ENCODE peak calls at places on chromosome 12, in six cellular contexts. N is iPS-NIHi11; F is progenitor cell of endocrine pancreas; G is islet precursor cell; W is activated CD8-positive, alpha-beta memory T cell treated with anti-CD3 and anti-CD28 coated beads, Interleukin-2, amount 50 U/mL, for 4 hours; J is AG09319. B is an unnamed sample.

GRCh38 chr12:31622038-31622437 is 31.1 kb upstream of the DENND5B start:
- DNase-seq in F (no peak), G (peak), N (no peak), W (no peak), J (no peak), B (no peak)

GRCh38 chr12:119180380-119181040 is 1.8 kb downstream of the HSPB8 start:
- DNase-seq in F (no peak), J (peak), W (no peak), G (peak), N (no peak), B (no peak)

GRCh38 chr12:41967668-41968649 is 176.7 kb downstream of the GXYLT1 start:
- DNase-seq in J (no peak), W (no peak), G (peak), F (no peak), N (peak), B (peak)

GRCh38 chr12:51115516-51115915 is 32.1 kb upstream of the CSRNP2 start:
- DNase-seq in G (no peak), J (no peak), W (no peak), F (no peak), N (no peak), B (no peak)

GRCh38 chr12:27497446-27497845 is 26.6 kb upstream of the PPFIBP1 start:
- DNase-seq in G (no peak), W (no peak), N (no peak), F (no peak), J (no peak), B (no peak)

GRCh38 chr12:85155791-85156190 is 119.6 kb downstream of the LRRIQ1 start:
- DNase-seq in W (no peak), F (no peak), J (no peak), N (no peak), G (no peak), B (no peak)

GRCh38 chr12:96240251-96240650 is 46.1 kb downstream of the ELK3 start:
- DNase-seq in J (no peak), N (no peak), F (no peak), W (no peak), G (no peak), B (no peak)

GRCh38 chr12:124512667-124513296 is 54.6 kb downstream of the NCOR2 start:
- DNase-seq in F (no peak), J (peak), G (peak), W (no peak), N (peak), B (peak)

GRCh38 chr12:116043673-116044072 is 233.8 kb downstream of the MED13L start:
- DNase-seq in N (no peak), J (no peak), W (no peak), G (no peak), F (no peak), B (no peak)

GRCh38 chr12:49892084-49892731 is 11.5 kb downstream of the FAIM2 start:
- DNase-seq in F (no peak), J (no peak), N (no peak), G (no peak), W (no peak), B (no peak)

GRCh38 chr12:32917094-32917611 is 20.6 kb upstream of the PKP2 start:
- DNase-seq in G (no peak), W (no peak), F (no peak), J (no peak), N (no peak), B (no peak)

GRCh38 chr12:100375023-100375737 is 18.3 kb downstream of the SLC17A8 start:
- DNase-seq in F (no peak), W (no peak), G (no peak), J (peak), N (no peak), B (peak)

GRCh38 chr12:53543539-53543938 is 36.3 kb upstream of the NPFF start:
- DNase-seq in N (peak), G (peak), W (peak), F (no peak), J (peak), B (peak)

GRCh38 chr12:120783197-120783596 is 57.6 kb downstream of the ACADS start:
- DNase-seq in N (no peak), G (no peak), W (no peak), J (no peak), F (no peak), B (no peak)

GRCh38 chr12:120713861-120714482 is 3.7 kb downstream of the UNC119B start:
- DNase-seq in J (peak), N (peak), F (peak), W (peak), G (peak), B (peak)

GRCh38 chr12:98126637-98127335 is 388.6 kb upstream of the TMPO start:
- DNase-seq in F (no peak), J (no peak), W (no peak), G (no peak), N (peak), B (no peak)

GRCh38 chr12:121893901-121894540 is 5.4 kb downstream of the PSMD9 start:
- DNase-seq in G (no peak), W (no peak), J (no peak), F (no peak), N (no peak), B (no peak)

GRCh38 chr12:65495233-65495632 is 216.8 kb downstream of the MSRB3 start:
- DNase-seq in J (no peak), N (no peak), W (no peak), G (peak), F (no peak), B (no peak)

GRCh38 chr12:2733493-2734252 is 61.1 kb upstream of the FKBP4 start:
- DNase-seq in W (no peak), G (peak), J (no peak), F (no peak), N (no peak), B (no peak)

GRCh38 chr12:124160102-124160501 is 134.8 kb upstream of the RFLNA start:
- DNase-seq in G (peak), W (no peak), F (no peak), J (no peak), N (peak), B (no peak)

GRCh38 chr12:124721501-124722154 is 142.0 kb downstream of the SCARB1 start:
- DNase-seq in J (no peak), N (no peak), W (no peak), G (peak), F (no peak), B (no peak)

GRCh38 chr12:3276226-3276625 is 199.0 kb downstream of the TSPAN9 start:
- DNase-seq in G (no peak), W (no peak), F (no peak), J (no peak), N (no peak), B (no peak)

GRCh38 chr12:112686373-112686772 is 105.2 kb upstream of the RPH3A start:
- DNase-seq in N (no peak), G (no peak), J (no peak), F (no peak), W (no peak), B (no peak)

GRCh38 chr12:34402899-34403705 is 380.8 kb downstream of the ALG10 start:
- DNase-seq in N (peak), G (peak), F (peak), W (peak), J (no peak), B (peak)

GRCh38 chr12:130086248-130086647 is 76.0 kb upstream of the FZD10 start:
- DNase-seq in J (no peak), F (no peak), N (no peak), G (peak), W (no peak), B (no peak)

GRCh38 chr12:1630827-1631591 is 2.0 kb downstream of the WNT5B start:
- DNase-seq in N (no peak), W (no peak), F (no peak), G (peak), J (no peak), B (peak)

GRCh38 chr12:111673503-111673902 is 12.3 kb downstream of the BRAP start:
- DNase-seq in W (no peak), G (no peak), N (no peak), J (peak), F (no peak), B (no peak)

GRCh38 chr12:115135800-115136211 is 451.8 kb upstream of the TBX3 start:
- DNase-seq in G (peak), N (no peak), F (no peak), J (peak), W (no peak), B (no peak)

GRCh38 chr12:40946612-40947194 is 241.4 kb upstream of the PDZRN4 start:
- DNase-seq in F (no peak), J (peak), G (no peak), W (no peak), N (peak), B (no peak)

GRCh38 chr12:107818984-107819383 is 44.5 kb downstream of the ASCL4 start:
- DNase-seq in J (no peak), G (peak), N (no peak), F (no peak), W (no peak), B (no peak)

GRCh38 chr12:103012884-103013283 is 55.4 kb downstream of the ASCL1 start:
- DNase-seq in G (no peak), N (peak), J (no peak), F (no peak), W (no peak), B (no peak)

GRCh38 chr12:49368240-49368600 is 958 bp downstream of the SPATS2 start:
- DNase-seq in F (no peak), N (no peak), G (no peak), W (no peak), J (no peak), B (no peak)

GRCh38 chr12:26340649-26341048 is 145.3 kb downstream of the SSPN start:
- DNase-seq in W (no peak), G (no peak), J (no peak), N (no peak), F (no peak), B (no peak)

GRCh38 chr12:106871477-106871876 is 84.2 kb upstream of the TMEM263 start:
- DNase-seq in W (no peak), F (no peak), N (no peak), J (no peak), G (no peak), B (no peak)

B was measured in glutamatergic neuron.